ENCODE peak calls at places on chromosome X, in six cellular contexts. C is hepatocyte; L is IMR-90; V is CD8-positive, alpha-beta memory T cell; K is MG63; B is HepG2. D is an unnamed sample. For H3K9me3, the result is how much of the 10 kb centered on the place peaks cover.

GRCh38 chrX:143873343-143873742 is 10.5 kb upstream of the UBE2NL start:
- DNase-seq in V (no peak), K (peak), L (no peak), B (no peak), C (no peak), D (no peak)

GRCh38 chrX:129823523-129823922 is 20.2 kb downstream of the ZDHHC9 start:
- DNase-seq in K (no peak), L (no peak), C (no peak), V (no peak), B (no peak), D (no peak)

GRCh38 chrX:129636175-129636681 is 18.5 kb downstream of the APLN start:
- DNase-seq in K (no peak), C (peak), L (no peak), V (no peak), B (peak), D (no peak)

GRCh38 chrX:24662344-24662743 is 15.2 kb upstream of the PCYT1B start:
- DNase-seq in L (no peak), B (peak), V (no peak), C (peak), K (no peak), D (no peak)

GRCh38 chrX:34126011-34126410 is 6.1 kb downstream of the FAM47A start:
- DNase-seq in B (no peak), C (no peak), V (no peak), K (no peak), L (no peak), D (no peak)

GRCh38 chrX:101485212-101486064 is at the start of gene ARMCX4:
- DNase-seq in C (peak), V (peak), L (peak), B (no peak), K (peak), D (peak)

GRCh38 chrX:130300010-130300282 is 31.2 kb upstream of the ZNF280C start:
- DNase-seq in V (no peak), C (no peak), B (no peak), K (no peak), L (no peak), D (no peak)

GRCh38 chrX:51776851-51777250 is 33.6 kb downstream of the GSPT2 start:
- DNase-seq in C (no peak), L (no peak), B (no peak), K (no peak), V (no peak), D (no peak)

GRCh38 chrX:69538321-69538876 is 34.3 kb downstream of the NALF2 start:
- DNase-seq in B (peak), V (peak), K (peak), C (peak), L (peak), D (peak)

GRCh38 chrX:131942045-131942444 is 81.1 kb upstream of the STK26 start:
- DNase-seq in L (no peak), B (no peak), V (no peak), C (no peak), K (no peak), D (no peak)

GRCh38 chrX:114952696-114953095 is 64.7 kb downstream of the IL13RA2 start:
- DNase-seq in K (no peak), V (no peak), L (no peak), C (no peak), B (no peak), D (no peak)

GRCh38 chrX:85004255-85004654 is 578 bp downstream of the APOOL start:
- DNase-seq in C (no peak), V (no peak), B (no peak), K (peak), L (peak), D (no peak)

GRCh38 chrX:102849396-102849795 is 87.7 kb upstream of the RAB40AL start:
- DNase-seq in L (no peak), C (no peak), V (no peak), K (no peak), B (no peak), D (no peak)

GRCh38 chrX:143363419-143363818 is 153.9 kb downstream of the SPANXN3 start:
- DNase-seq in L (no peak), V (no peak), C (no peak), K (no peak), B (no peak), D (no peak)

GRCh38 chrX:38768079-38768478 is 33.2 kb upstream of the MID1IP1 start:
- DNase-seq in C (peak), V (peak), L (peak), B (no peak), K (no peak), D (no peak)

GRCh38 chrX:72268601-72269365 is 8.3 kb downstream of the RPS4X start:
- DNase-seq in B (no peak), C (peak), L (peak), V (no peak), K (no peak), D (no peak)

DNA sequence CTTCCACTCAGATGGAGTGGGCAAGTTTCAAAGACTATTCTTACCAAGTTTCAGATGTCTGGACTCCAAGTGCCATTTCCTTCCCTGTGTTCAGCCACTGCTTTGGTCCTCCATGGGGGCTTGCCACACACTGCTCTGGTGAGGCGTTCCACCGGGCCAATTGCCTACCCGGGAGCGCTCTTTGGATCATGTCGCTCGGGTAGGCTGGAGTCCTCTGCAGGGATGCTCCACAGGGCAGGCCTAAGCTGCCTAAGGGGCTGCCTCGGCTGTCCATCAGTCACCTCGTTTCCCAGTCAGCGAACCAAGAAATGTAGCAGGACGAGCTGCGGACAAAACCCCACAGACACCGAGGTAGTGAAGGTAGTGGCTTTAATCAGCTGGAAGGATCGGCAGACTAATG is 200.7 kb upstream of the KLF8 start:
- DNase-seq in L (no peak), V (no peak), C (no peak), B (no peak), K (no peak), D (no peak)
- H3K9me3 ChIP-seq in L (under half), V (under half), C (under half), B (under half), K (under half), D (under half)

GRCh38 chrX:77704881-77705280 is 81.1 kb downstream of the ATRX start:
- DNase-seq in C (no peak), L (no peak), V (no peak), K (no peak), B (no peak), D (no peak)
- H3K9me3 ChIP-seq in C (under half), L (under half), V (under half), K (under half), B (under half), D (under half)

GRCh38 chrX:148670277-148670676 is 169.9 kb downstream of the AFF2 start:
- DNase-seq in V (no peak), C (no peak), L (no peak), K (no peak), B (no peak), D (no peak)
- H3K9me3 ChIP-seq in V (under half), C (under half), L (under half), K (under half), B (under half), D (under half)

DNA sequence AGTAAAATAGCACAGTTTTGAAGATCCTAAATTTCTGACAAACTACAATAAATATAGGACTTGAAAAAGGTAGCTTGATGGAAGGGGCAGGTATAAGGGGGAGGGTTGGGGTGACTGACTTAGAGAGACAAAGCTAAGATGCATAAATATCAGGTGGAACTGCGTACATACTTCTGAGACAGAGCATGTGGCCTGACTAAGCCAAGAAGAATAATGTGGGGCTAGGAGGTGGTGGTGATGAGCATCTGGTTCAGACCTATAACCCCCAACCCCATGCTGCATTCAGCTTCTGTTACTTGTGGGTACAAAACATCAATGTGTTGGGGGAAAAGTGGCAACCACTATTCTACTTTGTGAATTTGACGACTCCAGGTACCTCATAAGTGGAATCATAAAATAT is 19.8 kb downstream of the USP9X start:
- DNase-seq in C (no peak), V (no peak), K (no peak), B (no peak), L (no peak), D (no peak)
- H3K9me3 ChIP-seq in C (under half), V (under half), K (under half), B (under half), L (under half), D (under half)

DNA sequence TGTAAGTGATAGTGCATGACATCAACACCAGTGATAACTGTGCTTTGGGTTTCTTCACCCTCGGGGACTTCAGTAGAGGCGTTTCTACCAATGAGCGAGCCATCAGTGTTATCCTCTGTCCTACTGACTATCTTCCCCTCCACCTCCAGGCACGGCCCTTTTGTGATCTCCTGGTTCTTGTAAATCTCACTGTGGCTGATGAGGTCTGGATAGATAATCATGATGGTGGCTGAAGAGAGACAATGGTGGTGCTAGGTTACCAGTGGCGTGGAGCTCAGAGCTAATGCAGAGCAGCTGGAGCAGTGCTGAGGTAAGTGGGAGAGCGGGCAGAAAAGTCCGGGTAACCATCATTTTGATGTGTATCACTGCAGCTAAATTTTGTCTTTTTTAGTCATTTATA is 816.6 kb downstream of the GLUD2 start:
- DNase-seq in L (no peak), V (no peak), C (no peak), K (no peak), B (no peak), D (no peak)
- H3K9me3 ChIP-seq in L (under half), V (under half), C (under half), K (under half), B (under half), D (under half)

GRCh38 chrX:63471004-63471403 is 119.9 kb upstream of the SPIN4 start:
- DNase-seq in V (no peak), C (no peak), B (no peak), L (no peak), K (no peak), D (no peak)
- H3K9me3 ChIP-seq in V (under half), C (under half), B (under half), L (under half), K (under half), D (under half)

DNA sequence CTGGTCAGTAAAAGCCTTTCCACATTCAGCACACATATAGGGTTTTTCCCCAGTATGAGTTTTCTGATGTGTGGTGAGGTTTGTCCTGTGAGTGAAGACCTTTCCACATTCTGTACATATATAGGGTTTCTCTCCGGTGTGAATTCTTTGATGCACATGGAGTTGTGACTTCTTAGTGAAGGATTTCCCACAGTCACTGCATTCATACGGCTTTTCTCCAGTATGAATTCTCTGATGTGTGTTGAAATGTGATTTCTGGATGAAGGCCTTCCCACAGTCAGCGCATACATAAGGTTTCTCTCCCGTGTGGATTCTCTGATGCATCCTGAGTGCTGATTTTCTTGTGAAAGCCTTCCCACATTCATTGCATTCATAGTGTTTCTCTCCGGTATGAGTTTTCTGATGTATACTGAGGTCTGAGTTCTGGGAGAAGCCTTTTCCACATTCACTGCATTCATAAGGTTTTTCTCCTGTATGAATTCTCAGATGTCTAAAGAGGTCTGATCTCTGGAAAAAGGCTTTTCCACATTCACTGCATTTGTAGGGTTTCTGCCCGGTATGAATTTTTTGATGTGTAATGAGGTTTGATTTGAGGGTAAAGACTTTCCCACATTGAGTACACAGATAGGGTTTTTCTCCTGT is 34.7 kb downstream of the ZNF41 start:
- DNase-seq in K (no peak), C (no peak), V (no peak), L (no peak), B (no peak), D (no peak)
- H3K9me3 ChIP-seq in K (under half), C (under half), V (under half), L (under half), B (under half), D (under half)

DNA sequence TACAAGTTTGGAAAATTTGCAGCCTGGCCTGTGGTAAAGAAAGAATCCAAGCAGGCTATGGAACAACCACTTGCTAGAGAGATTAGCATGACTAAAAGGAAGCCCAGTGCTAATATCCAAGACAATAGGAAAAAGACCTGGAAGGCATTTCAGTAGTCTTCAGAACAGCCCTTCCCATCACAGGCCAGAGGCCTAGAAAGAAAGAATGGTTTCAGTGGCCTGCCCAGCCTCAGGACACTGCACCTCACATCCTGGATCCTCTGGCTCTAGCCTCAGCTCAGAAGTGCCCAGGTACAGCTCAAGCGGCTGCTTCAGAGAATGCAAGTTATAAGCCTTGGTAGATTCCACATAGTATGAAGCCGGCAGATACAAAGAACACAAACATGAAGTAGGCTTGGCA is 449.8 kb upstream of the AR start:
- DNase-seq in V (no peak), K (no peak), L (no peak), C (no peak), B (no peak), D (no peak)
- H3K9me3 ChIP-seq in V (under half), K (under half), L (under half), C (under half), B (half or more), D (under half)

DNA sequence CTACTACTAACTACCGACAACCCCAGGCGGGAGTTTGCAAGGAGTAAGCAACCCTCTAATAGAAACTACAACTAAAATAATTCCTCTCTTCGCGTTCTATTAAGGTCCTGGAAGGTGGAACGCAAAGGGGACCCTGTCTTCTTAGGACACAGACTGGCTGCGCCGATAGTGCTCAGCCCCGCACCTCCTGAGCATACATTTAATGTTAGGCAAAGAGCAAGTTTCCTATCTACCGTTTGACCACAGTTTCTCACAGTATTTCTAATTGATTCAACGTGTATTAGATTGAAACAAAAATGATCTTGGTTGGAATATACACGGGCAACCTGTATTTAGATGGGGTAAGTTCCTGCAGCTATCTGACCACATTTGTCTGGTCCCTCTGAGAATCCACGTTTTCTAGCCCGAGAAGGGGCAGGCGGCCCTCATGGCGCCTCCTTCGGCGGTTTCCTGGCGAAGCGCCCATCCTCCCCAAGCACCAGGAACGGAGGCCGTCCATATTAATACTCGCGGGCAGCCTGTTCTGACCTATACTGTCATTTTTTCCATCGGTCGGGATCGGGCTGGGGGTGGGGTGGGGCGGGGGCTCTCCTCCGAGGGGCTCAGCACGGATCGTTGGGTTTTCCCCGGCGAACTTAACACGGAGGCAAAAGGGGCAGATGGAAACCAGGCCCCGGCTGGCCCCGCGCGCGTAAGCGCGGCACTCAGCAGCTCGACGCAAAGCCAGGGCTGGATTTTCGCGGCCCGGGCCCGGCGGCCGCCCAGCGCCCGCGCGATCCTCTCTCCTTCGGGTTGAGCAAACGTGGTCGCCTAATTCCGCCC is 77.0 kb upstream of the BCOR start:
- DNase-seq in V (no peak), L (no peak), B (peak), C (peak), K (peak), D (no peak)
- H3K9me3 ChIP-seq in V (under half), L (under half), B (under half), C (under half), K (under half), D (under half)

GRCh38 chrX:536616-537015 is 94.0 kb upstream of the SHOX start:
- DNase-seq in K (no peak), V (no peak), B (no peak), L (no peak), C (no peak), D (no peak)

GRCh38 chrX:537156-537555 is 93.4 kb upstream of the SHOX start:
- DNase-seq in L (no peak), C (no peak), K (no peak), V (no peak), B (no peak), D (no peak)

GRCh38 chrX:531611-531936 is 99.0 kb upstream of the SHOX start:
- DNase-seq in B (no peak), C (no peak), K (no peak), L (no peak), V (no peak), D (no peak)

GRCh38 chrX:538311-538710 is 92.3 kb upstream of the SHOX start:
- DNase-seq in V (no peak), B (no peak), L (no peak), C (no peak), K (peak), D (no peak)

GRCh38 chrX:534804-535203 is 95.8 kb upstream of the SHOX start:
- DNase-seq in L (no peak), B (no peak), V (no peak), C (no peak), K (no peak), D (no peak)
- H3K9me3 ChIP-seq in L (under half), B (under half), V (under half), C (under half), K (under half), D (under half)